ENCODE peak calls at places on chromosomes 4 and X, in five cellular contexts. B, W, D, O and V are unnamed samples.

GRCh38 chr4:97646997-97647396 is 496.3 kb downstream of the STPG2 start:
- DNase-seq in B (no peak), O (peak), W (no peak), D (peak), V (no peak)

GRCh38 chr4:41204400-41204978 is 9.9 kb downstream of the APBB2 start:
- DNase-seq in O (peak), D (no peak), W (peak), B (no peak), V (no peak)

GRCh38 chrX:34426334-34426733 is 230.8 kb downstream of the TMEM47 start:
- DNase-seq in W (no peak), O (no peak), D (no peak), B (no peak), V (no peak)

GRCh38 chr4:149164282-149164681 is 651.4 kb downstream of the IQCM start:
- DNase-seq in W (peak), O (no peak), B (no peak), D (peak), V (peak)

GRCh38 chr4:173509031-173510001 is 20.7 kb downstream of the HAND2 start:
- DNase-seq in D (no peak), W (no peak), B (no peak), O (no peak), V (no peak)

GRCh38 chrX:125210146-125210545 is 109.5 kb upstream of the TEX13C start:
- DNase-seq in W (no peak), O (no peak), D (no peak), B (no peak), V (no peak)

GRCh38 chrX:6026980-6027379 is 201.7 kb downstream of the NLGN4X start:
- DNase-seq in W (no peak), O (no peak), D (no peak), B (no peak), V (no peak)

GRCh38 chrX:48025561-48025960 is 18.8 kb downstream of the SPACA5 start:
- DNase-seq in O (peak), D (peak), B (peak), W (peak), V (no peak)

GRCh38 chr4:186158966-186159365 is 32.4 kb upstream of the CYP4V2 start:
- DNase-seq in W (no peak), O (no peak), D (no peak), B (no peak), V (no peak)

GRCh38 chrX:116873678-116874077 is 410.9 kb upstream of the CT83 start:
- DNase-seq in D (no peak), O (peak), W (peak), B (no peak), V (peak)

GRCh38 chr4:3421470-3421869 is 20.3 kb upstream of the HGFAC start:
- DNase-seq in W (no peak), O (no peak), B (no peak), D (no peak), V (no peak)

GRCh38 chr4:8273450-8273849 is 3.9 kb downstream of the HTRA3 start:
- DNase-seq in B (no peak), O (no peak), W (no peak), D (no peak), V (no peak)

GRCh38 chr4:3227878-3228675 is 20.9 kb upstream of the MSANTD1 start:
- DNase-seq in O (no peak), B (no peak), W (no peak), D (no peak), V (no peak)

GRCh38 chr4:151408380-151408629 is 671 bp upstream of the FHIP1A start:
- DNase-seq in O (no peak), B (no peak), W (no peak), D (no peak), V (no peak)

GRCh38 chr4:39544580-39545315 is 17.5 kb upstream of the UGDH start:
- DNase-seq in B (no peak), D (no peak), O (no peak), W (peak), V (no peak)

GRCh38 chr4:157572291-157572690 is 351.8 kb downstream of the GRIA2 start:
- DNase-seq in D (no peak), O (no peak), W (no peak), B (no peak), V (no peak)

GRCh38 chr4:173801876-173802713 is 272.1 kb upstream of the HAND2 start:
- DNase-seq in O (no peak), D (no peak), W (no peak), B (no peak), V (no peak)

GRCh38 chr4:24856586-24856985 is 56.3 kb downstream of the CCDC149 start:
- DNase-seq in O (no peak), B (peak), W (peak), D (peak), V (no peak)

GRCh38 chr4:17013382-17014006 is 115.0 kb upstream of the LDB2 start:
- DNase-seq in W (peak), O (no peak), D (peak), B (no peak), V (peak)

GRCh38 chr4:181956502-181956901 is 286.7 kb upstream of the TENM3 start:
- DNase-seq in B (no peak), W (no peak), O (no peak), D (no peak), V (no peak)

GRCh38 chr4:31023724-31024123 is 303.6 kb downstream of the PCDH7 start:
- DNase-seq in O (no peak), B (no peak), W (no peak), D (no peak), V (no peak)

GRCh38 chrX:118655561-118656246 is 71.7 kb upstream of the IL13RA1 start:
- DNase-seq in D (peak), W (peak), B (no peak), O (peak), V (no peak)

GRCh38 chrX:141405486-141405877 is 163.2 kb upstream of the SPANXC start:
- DNase-seq in D (no peak), O (peak), W (no peak), B (no peak), V (no peak)

GRCh38 chrX:154028502-154029184 is 8.9 kb upstream of the IRAK1 start:
- DNase-seq in W (no peak), O (no peak), B (no peak), D (no peak), V (no peak)

GRCh38 chr4:100605144-100605543 is 87.3 kb upstream of the EMCN start:
- DNase-seq in W (no peak), O (no peak), D (no peak), B (no peak), V (no peak)

GRCh38 chr4:157012781-157013180 is 41.2 kb upstream of the PDGFC start:
- DNase-seq in B (no peak), O (peak), W (peak), D (no peak), V (peak)

GRCh38 chr4:141464366-141464765 is 172.0 kb upstream of the IL15 start:
- DNase-seq in D (no peak), B (no peak), O (no peak), W (no peak), V (no peak)

GRCh38 chr4:8229341-8229975 is 30.4 kb downstream of the SH3TC1 start:
- DNase-seq in D (no peak), W (no peak), O (no peak), B (no peak), V (no peak)

GRCh38 chr4:80186666-80187065 is 10.6 kb upstream of the PRDM8 start:
- DNase-seq in D (no peak), B (no peak), O (no peak), W (no peak), V (no peak)

GRCh38 chr4:108906006-108906405 is 143.2 kb upstream of the ETNPPL start:
- DNase-seq in W (no peak), D (no peak), O (no peak), B (no peak), V (no peak)

GRCh38 chr4:111501946-111502345 is 643.3 kb upstream of the FAM241A start:
- DNase-seq in O (no peak), B (no peak), D (no peak), W (no peak), V (no peak)

GRCh38 chr4:92334716-92335350 is 31.1 kb downstream of the GRID2 start:
- DNase-seq in B (no peak), W (no peak), O (no peak), D (peak), V (no peak)

GRCh38 chr4:130026185-130026584 is 930.2 kb downstream of the C4orf33 start:
- DNase-seq in O (no peak), B (no peak), W (no peak), D (no peak), V (no peak)

GRCh38 chr4:109816894-109817293 is 1.3 kb downstream of the GAR1 start:
- DNase-seq in W (no peak), B (no peak), D (no peak), O (no peak), V (no peak)

GRCh38 chr4:27668001-27668400 is 807.4 kb downstream of the STIM2 start:
- DNase-seq in B (no peak), O (no peak), W (no peak), D (no peak), V (no peak)

GRCh38 chrX:134026732-134027311 is 41.4 kb upstream of the GPC3 start:
- DNase-seq in D (peak), W (peak), B (no peak), O (peak), V (no peak)

GRCh38 chr4:36321176-36321575 is 39.8 kb downstream of the DTHD1 start:
- DNase-seq in W (no peak), D (no peak), B (no peak), O (no peak), V (no peak)

GRCh38 chr4:169033660-169034059 is 23.6 kb upstream of the CBR4 start:
- DNase-seq in D (no peak), O (peak), W (no peak), B (peak), V (no peak)

GRCh38 chr4:104494822-104495559 is at the start of gene CXXC4:
- DNase-seq in B (peak), W (peak), O (peak), D (peak), V (no peak)

GRCh38 chrX:131861088-131861787 is 161.9 kb upstream of the STK26 start:
- DNase-seq in B (no peak), W (no peak), O (peak), D (no peak), V (no peak)

GRCh38 chr4:38320349-38320707 is 343.7 kb upstream of the KLF3 start:
- DNase-seq in B (no peak), D (no peak), O (no peak), W (no peak), V (no peak)
- H3K4me3 ChIP-seq in B (no peak), D (no peak), O (no peak), W (no peak), V (no peak)

GRCh38 chr4:88587285-88587684 is 5.0 kb upstream of the HERC3 start:
- DNase-seq in O (no peak), D (no peak), B (no peak), W (no peak), V (no peak)

GRCh38 chr4:88591787-88592599 is at the start of gene HERC3:
- DNase-seq in O (peak), B (peak), W (peak), D (peak), V (no peak)

GRCh38 chr4:88597970-88598369 is 5.7 kb downstream of the HERC3 start:
- DNase-seq in B (no peak), D (no peak), O (no peak), W (no peak), V (no peak)

DNA sequence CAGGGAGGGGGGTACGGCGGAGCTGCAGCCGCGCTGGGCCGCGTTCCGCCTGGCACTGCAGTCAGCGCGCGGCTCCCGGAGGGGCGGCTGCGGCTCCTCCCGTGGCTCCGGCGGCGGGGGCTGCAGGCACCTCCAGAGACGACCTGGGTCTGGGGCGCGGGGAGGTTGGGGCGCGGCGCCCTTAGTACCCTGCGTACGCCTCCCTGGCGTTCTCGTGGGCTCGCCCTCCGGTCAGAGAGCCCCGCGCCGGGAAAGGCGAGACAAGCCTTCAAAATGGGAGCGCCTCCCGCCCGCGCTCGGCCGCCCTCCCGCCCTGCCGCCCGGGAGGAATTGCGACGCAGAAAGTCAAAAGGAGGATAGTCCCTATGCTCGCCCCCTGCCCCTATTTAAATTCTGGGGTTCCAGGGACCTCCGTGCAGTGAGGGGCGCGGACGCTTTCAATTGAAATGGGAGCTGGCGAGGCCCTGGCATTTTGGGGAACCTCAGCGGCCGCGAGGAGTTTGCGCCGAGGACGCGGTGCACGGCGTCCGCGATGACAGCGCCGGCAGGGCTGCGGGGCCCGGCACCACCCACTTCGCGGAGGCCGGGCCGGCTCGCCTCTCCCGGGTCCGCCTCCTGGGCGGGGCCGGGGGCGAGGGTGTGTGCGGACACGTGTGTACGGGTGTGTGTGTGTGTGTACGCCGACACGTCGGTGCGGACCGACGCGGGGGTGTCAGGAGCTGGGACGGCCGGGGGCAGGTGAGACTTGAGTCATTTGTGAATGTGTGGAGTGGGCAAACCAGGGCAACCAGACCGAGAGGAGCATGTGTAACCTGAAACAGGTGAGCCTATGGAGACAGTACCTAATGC is 544 bp downstream of the HERC3 start:
- DNase-seq in O (peak), D (peak), B (peak), W (peak), V (no peak)
- H3K4me3 ChIP-seq in O (peak), D (peak), B (peak), W (peak), V (peak)

GRCh38 chrX:21655901-21656586 is 2.1 kb downstream of the KLHL34 start:
- DNase-seq in O (no peak), D (no peak), B (peak), W (no peak), V (no peak)

GRCh38 chrX:21657318-21658151 is 595 bp downstream of the KLHL34 start:
- DNase-seq in O (no peak), W (no peak), B (peak), D (no peak), V (no peak)

GRCh38 chrX:21658152-21658737 is at the start of gene KLHL34:
- DNase-seq in W (no peak), D (no peak), O (no peak), B (peak), V (no peak)

GRCh38 chrX:21658746-21659145 is 616 bp upstream of the KLHL34 start:
- DNase-seq in D (no peak), W (no peak), B (peak), O (no peak), V (no peak)

DNA sequence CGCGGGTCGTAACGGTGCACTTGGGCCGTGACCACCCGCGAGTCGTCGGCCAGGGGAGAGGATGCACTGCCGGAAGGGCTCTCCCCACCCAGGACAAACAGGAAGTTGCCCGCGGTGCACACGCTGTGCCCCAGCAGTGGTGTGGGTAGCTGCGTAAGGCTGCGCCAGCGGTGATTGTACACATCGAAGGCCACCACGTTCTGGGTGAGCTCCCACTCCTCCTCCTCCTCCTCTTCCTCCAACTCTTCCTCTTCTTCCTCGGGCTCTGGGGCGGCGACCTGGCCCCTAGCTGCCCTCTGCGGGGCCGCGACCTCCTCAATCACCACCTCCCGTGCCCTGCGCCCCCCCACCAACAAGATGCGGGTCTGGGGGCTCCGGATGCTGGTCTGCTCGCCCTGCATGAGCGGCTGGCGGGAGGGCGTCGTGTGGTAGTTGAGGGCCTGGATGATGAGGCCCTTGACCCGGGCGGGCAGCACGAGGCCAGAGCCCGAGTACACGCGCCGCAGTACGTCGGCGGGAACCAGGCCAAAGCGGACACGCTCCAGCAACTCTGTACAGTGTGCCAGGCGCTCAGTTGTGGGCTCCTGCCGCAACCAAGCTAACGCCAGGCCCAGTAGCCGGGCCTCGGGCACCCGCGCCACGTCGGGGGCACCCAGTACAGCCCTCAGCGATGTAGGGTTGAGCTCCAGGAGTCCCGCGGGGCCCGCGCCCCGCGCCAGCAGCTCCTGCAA is 1.4 kb downstream of the KLHL34 start:
- DNase-seq in W (no peak), O (no peak), B (peak), D (no peak), V (no peak)
- H3K4me3 ChIP-seq in W (no peak), O (no peak), B (no peak), D (no peak), V (no peak)

DNA sequence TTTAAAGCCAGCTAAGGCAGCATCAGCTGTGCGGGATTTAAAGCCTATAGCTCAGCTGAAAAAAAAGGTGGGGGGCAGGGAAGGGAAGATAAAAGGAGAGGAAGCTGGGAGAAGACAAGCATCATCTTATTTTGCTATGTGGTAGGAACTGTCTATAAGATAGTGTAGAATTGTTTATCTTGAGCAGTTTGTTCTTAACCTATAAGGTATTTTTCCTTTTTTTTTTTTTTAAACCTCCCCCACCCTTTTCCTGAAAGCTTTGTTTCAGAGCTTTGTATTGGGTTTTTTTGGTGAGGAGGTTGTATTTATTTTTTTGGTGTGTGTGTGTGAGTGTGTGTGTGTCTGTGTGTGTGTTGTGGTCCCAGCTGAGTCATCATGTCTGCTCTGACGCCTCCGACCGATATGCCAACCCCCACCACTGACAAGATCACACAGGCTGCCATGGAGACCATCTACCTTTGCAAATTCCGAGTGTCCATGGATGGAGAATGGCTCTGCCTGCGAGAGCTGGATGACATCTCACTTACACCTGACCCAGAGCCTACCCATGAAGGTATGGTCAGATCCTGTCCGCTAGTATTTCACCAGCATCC is 531 bp downstream of the RUFY3 start:
- DNase-seq in D (no peak), O (no peak), B (no peak), W (peak), V (no peak)
- H3K4me3 ChIP-seq in D (peak), O (no peak), B (no peak), W (no peak), V (peak)

DNA sequence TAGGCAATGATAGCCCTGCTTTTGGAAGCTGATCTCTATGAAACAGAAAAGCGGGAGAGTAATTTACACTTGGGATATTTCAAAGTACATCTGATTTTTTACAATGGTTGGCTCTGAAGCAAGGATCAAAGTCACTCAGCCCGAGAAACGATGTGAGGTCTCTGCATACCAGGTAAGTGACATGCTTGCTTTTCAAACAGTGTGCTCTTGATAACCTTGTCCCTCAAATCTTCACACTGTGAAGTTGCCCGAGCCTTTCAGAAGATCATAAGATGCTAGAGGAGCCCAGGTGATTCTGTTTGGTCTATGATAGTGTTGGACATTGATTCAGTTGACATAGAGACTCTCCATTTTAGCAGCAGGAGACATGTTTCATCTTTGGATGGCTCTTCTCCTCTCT is 47.1 kb upstream of the KLHL34 start:
- DNase-seq in D (no peak), W (no peak), B (no peak), O (no peak), V (no peak)
- H3K4me3 ChIP-seq in D (no peak), W (no peak), B (no peak), O (no peak), V (no peak)